ENCODE peak calls at places on chromosomes 1 and 21, in five cellular contexts. One of them, this sample, is unnamed.

GRCh38 chr1:180033387-180033786 is 78.8 kb downstream of the CEP350 start:
- DNase-seq in AG09309: no peak
- DNase-seq in nephron progenitor cell: no peak
- DNase-seq in stromal cell of bone marrow: no peak
- DNase-seq in GM06990: no peak
- DNase-seq in this sample: no peak

GRCh38 chr21:44449473-44450363 is 5.6 kb upstream of the LRRC3 start:
- DNase-seq in AG09309: no peak
- DNase-seq in nephron progenitor cell: peak; percentile 6
- DNase-seq in stromal cell of bone marrow: no peak
- DNase-seq in GM06990: no peak
- DNase-seq in this sample: peak; percentile 61

GRCh38 chr1:87064309-87064708 is 149.9 kb downstream of the HS2ST1 start:
- DNase-seq in AG09309: no peak
- DNase-seq in nephron progenitor cell: no peak
- DNase-seq in stromal cell of bone marrow: no peak
- DNase-seq in GM06990: no peak
- DNase-seq in this sample: no peak

GRCh38 chr1:187038789-187039188 is 210.0 kb downstream of the PLA2G4A start:
- DNase-seq in AG09309: no peak
- DNase-seq in nephron progenitor cell: no peak
- DNase-seq in stromal cell of bone marrow: no peak
- DNase-seq in GM06990: no peak
- DNase-seq in this sample: peak; percentile 78

GRCh38 chr1:181112071-181112929 is 23.8 kb downstream of the IER5 start:
- DNase-seq in AG09309: peak; percentile 95
- DNase-seq in nephron progenitor cell: no peak
- DNase-seq in stromal cell of bone marrow: peak; percentile 97
- DNase-seq in GM06990: no peak
- DNase-seq in this sample: peak; percentile 37

GRCh38 chr1:30048905-30049304 is 674.5 kb downstream of the MATN1 start:
- DNase-seq in AG09309: no peak
- DNase-seq in nephron progenitor cell: no peak
- DNase-seq in stromal cell of bone marrow: no peak
- DNase-seq in GM06990: no peak
- DNase-seq in this sample: no peak

GRCh38 chr1:10901091-10901893 is 104.8 kb upstream of the CASZ1 start:
- DNase-seq in AG09309: no peak
- DNase-seq in nephron progenitor cell: no peak
- DNase-seq in stromal cell of bone marrow: no peak
- DNase-seq in GM06990: no peak
- DNase-seq in this sample: no peak

GRCh38 chr1:2251786-2252185 is 23.7 kb downstream of the SKI start:
- DNase-seq in AG09309: no peak
- DNase-seq in nephron progenitor cell: no peak
- DNase-seq in stromal cell of bone marrow: no peak
- DNase-seq in GM06990: no peak
- DNase-seq in this sample: no peak

GRCh38 chr1:10122926-10123325 is 87.4 kb upstream of the KIF1B start:
- DNase-seq in AG09309: peak; percentile 24
- DNase-seq in nephron progenitor cell: no peak
- DNase-seq in stromal cell of bone marrow: no peak
- DNase-seq in GM06990: no peak
- DNase-seq in this sample: no peak

This sample was measured in RPMI8226.